ENCODE peak calls at places on chromosome 19, in five cellular contexts. One of them, this sample, is unnamed.

GRCh38 chr19:47649588-47649987 is 40.7 kb downstream of the BICRA start:
- DNase-seq in aorta: no peak
- DNase-seq in cardiac muscle cell: no peak
- DNase-seq in stimulated activated CD8-positive, alpha-beta memory T cell treated with anti-CD3 and anti-CD28 coated beads, Interleukin-4, amount 100 ng/mL, for 1 hour: no peak
- DNase-seq in left ventricle myocardium inferior: no peak
- DNase-seq in this sample: no peak

GRCh38 chr19:40807147-40808020 is 8.4 kb downstream of the EGLN2 start:
- DNase-seq in aorta: no peak
- DNase-seq in cardiac muscle cell: peak
- DNase-seq in left ventricle myocardium inferior: no peak
- DNase-seq in stimulated activated CD8-positive, alpha-beta memory T cell treated with anti-CD3 and anti-CD28 coated beads, Interleukin-4, amount 100 ng/mL, for 1 hour: no peak
- DNase-seq in this sample: no peak

GRCh38 chr19:44748426-44749254 is at the start of gene BCL3:
- DNase-seq in cardiac muscle cell: peak
- DNase-seq in stimulated activated CD8-positive, alpha-beta memory T cell treated with anti-CD3 and anti-CD28 coated beads, Interleukin-4, amount 100 ng/mL, for 1 hour: no peak
- DNase-seq in aorta: peak
- DNase-seq in left ventricle myocardium inferior: peak
- DNase-seq in this sample: no peak

GRCh38 chr19:44718441-44719261 is 19.7 kb downstream of the CEACAM16 start:
- DNase-seq in left ventricle myocardium inferior: peak
- DNase-seq in stimulated activated CD8-positive, alpha-beta memory T cell treated with anti-CD3 and anti-CD28 coated beads, Interleukin-4, amount 100 ng/mL, for 1 hour: no peak
- DNase-seq in aorta: peak
- DNase-seq in cardiac muscle cell: peak
- DNase-seq in this sample: no peak

GRCh38 chr19:28727133-28727834 is 485.7 kb downstream of the UQCRFS1 start:
- DNase-seq in stimulated activated CD8-positive, alpha-beta memory T cell treated with anti-CD3 and anti-CD28 coated beads, Interleukin-4, amount 100 ng/mL, for 1 hour: no peak
- DNase-seq in aorta: peak
- DNase-seq in cardiac muscle cell: peak
- DNase-seq in left ventricle myocardium inferior: no peak
- DNase-seq in this sample: no peak

GRCh38 chr19:19269952-19270694 is 3.0 kb downstream of the TM6SF2 start:
- DNase-seq in left ventricle myocardium inferior: no peak
- DNase-seq in cardiac muscle cell: no peak
- DNase-seq in aorta: no peak
- DNase-seq in stimulated activated CD8-positive, alpha-beta memory T cell treated with anti-CD3 and anti-CD28 coated beads, Interleukin-4, amount 100 ng/mL, for 1 hour: no peak
- DNase-seq in this sample: no peak

GRCh38 chr19:54521022-54521859 is 18.6 kb downstream of the LAIR2 start:
- DNase-seq in aorta: no peak
- DNase-seq in stimulated activated CD8-positive, alpha-beta memory T cell treated with anti-CD3 and anti-CD28 coated beads, Interleukin-4, amount 100 ng/mL, for 1 hour: no peak
- DNase-seq in cardiac muscle cell: no peak
- DNase-seq in left ventricle myocardium inferior: no peak
- DNase-seq in this sample: no peak

GRCh38 chr19:52735734-52736133 is 890 bp upstream of the ZNF611 start:
- DNase-seq in stimulated activated CD8-positive, alpha-beta memory T cell treated with anti-CD3 and anti-CD28 coated beads, Interleukin-4, amount 100 ng/mL, for 1 hour: no peak
- DNase-seq in cardiac muscle cell: peak
- DNase-seq in left ventricle myocardium inferior: peak
- DNase-seq in aorta: peak
- DNase-seq in this sample: no peak

GRCh38 chr19:14350302-14350701 is 30.9 kb upstream of the ADGRE5 start:
- DNase-seq in cardiac muscle cell: no peak
- DNase-seq in stimulated activated CD8-positive, alpha-beta memory T cell treated with anti-CD3 and anti-CD28 coated beads, Interleukin-4, amount 100 ng/mL, for 1 hour: no peak
- DNase-seq in left ventricle myocardium inferior: no peak
- DNase-seq in aorta: no peak
- DNase-seq in this sample: no peak

GRCh38 chr19:10565028-10565566 is 713 bp downstream of the KRI1 start:
- DNase-seq in cardiac muscle cell: peak
- DNase-seq in aorta: no peak
- DNase-seq in left ventricle myocardium inferior: no peak
- DNase-seq in stimulated activated CD8-positive, alpha-beta memory T cell treated with anti-CD3 and anti-CD28 coated beads, Interleukin-4, amount 100 ng/mL, for 1 hour: no peak
- DNase-seq in this sample: no peak

GRCh38 chr19:7899751-7900352 is 3.8 kb upstream of the MAP2K7 start:
- DNase-seq in stimulated activated CD8-positive, alpha-beta memory T cell treated with anti-CD3 and anti-CD28 coated beads, Interleukin-4, amount 100 ng/mL, for 1 hour: no peak
- DNase-seq in cardiac muscle cell: no peak
- DNase-seq in aorta: no peak
- DNase-seq in left ventricle myocardium inferior: no peak
- DNase-seq in this sample: no peak

GRCh38 chr19:54439174-54439851 is 9.7 kb upstream of the LENG8 start:
- DNase-seq in stimulated activated CD8-positive, alpha-beta memory T cell treated with anti-CD3 and anti-CD28 coated beads, Interleukin-4, amount 100 ng/mL, for 1 hour: no peak
- DNase-seq in left ventricle myocardium inferior: no peak
- DNase-seq in aorta: peak
- DNase-seq in cardiac muscle cell: peak
- DNase-seq in this sample: no peak

GRCh38 chr19:51570962-51571575 is at the start of gene ZNF175:
- DNase-seq in left ventricle myocardium inferior: peak
- DNase-seq in cardiac muscle cell: peak
- DNase-seq in stimulated activated CD8-positive, alpha-beta memory T cell treated with anti-CD3 and anti-CD28 coated beads, Interleukin-4, amount 100 ng/mL, for 1 hour: peak
- DNase-seq in aorta: peak
- DNase-seq in this sample: peak

GRCh38 chr19:47112166-47112663 is 1.4 kb downstream of the ZC3H4 start:
- DNase-seq in cardiac muscle cell: peak
- DNase-seq in stimulated activated CD8-positive, alpha-beta memory T cell treated with anti-CD3 and anti-CD28 coated beads, Interleukin-4, amount 100 ng/mL, for 1 hour: peak
- DNase-seq in left ventricle myocardium inferior: peak
- DNase-seq in aorta: peak
- DNase-seq in this sample: no peak

GRCh38 chr19:10193666-10194499 is 870 bp downstream of the DNMT1 start:
- DNase-seq in aorta: no peak
- DNase-seq in stimulated activated CD8-positive, alpha-beta memory T cell treated with anti-CD3 and anti-CD28 coated beads, Interleukin-4, amount 100 ng/mL, for 1 hour: no peak
- DNase-seq in cardiac muscle cell: no peak
- DNase-seq in left ventricle myocardium inferior: no peak
- DNase-seq in this sample: no peak

GRCh38 chr19:46616631-46617322 is 8.1 kb downstream of the PTGIR start:
- DNase-seq in cardiac muscle cell: peak
- DNase-seq in aorta: peak
- DNase-seq in left ventricle myocardium inferior: peak
- DNase-seq in stimulated activated CD8-positive, alpha-beta memory T cell treated with anti-CD3 and anti-CD28 coated beads, Interleukin-4, amount 100 ng/mL, for 1 hour: no peak
- DNase-seq in this sample: no peak

GRCh38 chr19:30087381-30088138 is 145.5 kb downstream of the URI1 start:
- DNase-seq in cardiac muscle cell: no peak
- DNase-seq in left ventricle myocardium inferior: no peak
- DNase-seq in stimulated activated CD8-positive, alpha-beta memory T cell treated with anti-CD3 and anti-CD28 coated beads, Interleukin-4, amount 100 ng/mL, for 1 hour: no peak
- DNase-seq in aorta: no peak
- DNase-seq in this sample: no peak

GRCh38 chr19:48444129-48444932 is 1.5 kb upstream of the GRWD1 start:
- DNase-seq in cardiac muscle cell: no peak
- DNase-seq in aorta: no peak
- DNase-seq in stimulated activated CD8-positive, alpha-beta memory T cell treated with anti-CD3 and anti-CD28 coated beads, Interleukin-4, amount 100 ng/mL, for 1 hour: no peak
- DNase-seq in left ventricle myocardium inferior: no peak
- DNase-seq in this sample: no peak

GRCh38 chr19:50516859-50517703 is 3.4 kb upstream of the ASPDH start:
- DNase-seq in aorta: no peak
- DNase-seq in left ventricle myocardium inferior: no peak
- DNase-seq in stimulated activated CD8-positive, alpha-beta memory T cell treated with anti-CD3 and anti-CD28 coated beads, Interleukin-4, amount 100 ng/mL, for 1 hour: no peak
- DNase-seq in cardiac muscle cell: no peak
- DNase-seq in this sample: no peak

GRCh38 chr19:38655148-38655824 is 7.8 kb downstream of the ACTN4 start:
- DNase-seq in aorta: no peak
- DNase-seq in left ventricle myocardium inferior: no peak
- DNase-seq in cardiac muscle cell: no peak
- DNase-seq in stimulated activated CD8-positive, alpha-beta memory T cell treated with anti-CD3 and anti-CD28 coated beads, Interleukin-4, amount 100 ng/mL, for 1 hour: no peak
- DNase-seq in this sample: no peak

GRCh38 chr19:39307233-39307821 is 11.1 kb downstream of the IFNL1 start:
- DNase-seq in stimulated activated CD8-positive, alpha-beta memory T cell treated with anti-CD3 and anti-CD28 coated beads, Interleukin-4, amount 100 ng/mL, for 1 hour: no peak
- DNase-seq in cardiac muscle cell: peak
- DNase-seq in aorta: peak
- DNase-seq in left ventricle myocardium inferior: no peak
- DNase-seq in this sample: no peak

GRCh38 chr19:6481541-6482342 is at the start of gene DENND1C:
- DNase-seq in cardiac muscle cell: peak
- DNase-seq in stimulated activated CD8-positive, alpha-beta memory T cell treated with anti-CD3 and anti-CD28 coated beads, Interleukin-4, amount 100 ng/mL, for 1 hour: no peak
- DNase-seq in left ventricle myocardium inferior: no peak
- DNase-seq in aorta: peak
- DNase-seq in this sample: no peak

GRCh38 chr19:5171711-5172110 is 168.9 kb downstream of the PTPRS start:
- DNase-seq in stimulated activated CD8-positive, alpha-beta memory T cell treated with anti-CD3 and anti-CD28 coated beads, Interleukin-4, amount 100 ng/mL, for 1 hour: no peak
- DNase-seq in cardiac muscle cell: no peak
- DNase-seq in left ventricle myocardium inferior: no peak
- DNase-seq in aorta: no peak
- DNase-seq in this sample: no peak

GRCh38 chr19:10061717-10062310 is 24.3 kb upstream of the SHFL start:
- DNase-seq in stimulated activated CD8-positive, alpha-beta memory T cell treated with anti-CD3 and anti-CD28 coated beads, Interleukin-4, amount 100 ng/mL, for 1 hour: no peak
- DNase-seq in cardiac muscle cell: peak
- DNase-seq in left ventricle myocardium inferior: no peak
- DNase-seq in aorta: no peak
- DNase-seq in this sample: no peak

GRCh38 chr19:48928164-48929005 is 5.1 kb upstream of the DHDH start:
- DNase-seq in left ventricle myocardium inferior: no peak
- DNase-seq in aorta: no peak
- DNase-seq in cardiac muscle cell: no peak
- DNase-seq in stimulated activated CD8-positive, alpha-beta memory T cell treated with anti-CD3 and anti-CD28 coated beads, Interleukin-4, amount 100 ng/mL, for 1 hour: no peak
- DNase-seq in this sample: no peak

GRCh38 chr19:3543150-3544053 is 4.4 kb downstream of the TEKTIP1 start:
- DNase-seq in left ventricle myocardium inferior: no peak
- DNase-seq in aorta: peak
- DNase-seq in cardiac muscle cell: no peak
- DNase-seq in stimulated activated CD8-positive, alpha-beta memory T cell treated with anti-CD3 and anti-CD28 coated beads, Interleukin-4, amount 100 ng/mL, for 1 hour: no peak
- DNase-seq in this sample: no peak

GRCh38 chr19:1133471-1133929 is 29.7 kb downstream of the GPX4 start:
- DNase-seq in left ventricle myocardium inferior: no peak
- DNase-seq in aorta: no peak
- DNase-seq in stimulated activated CD8-positive, alpha-beta memory T cell treated with anti-CD3 and anti-CD28 coated beads, Interleukin-4, amount 100 ng/mL, for 1 hour: peak
- DNase-seq in cardiac muscle cell: no peak
- DNase-seq in this sample: no peak